ENCODE peak calls at places on chromosome 19, in five cellular contexts. Y, Q, J, K and X are unnamed samples. For H3K4me1, the result is how much of the 10 kb centered on the place peaks cover.

GRCh38 chr19:517721-518136 is 10.4 kb downstream of the TPGS1 start:
- DNase-seq in Y (no peak), Q (no peak), J (no peak), K (no peak), X (peak)

GRCh38 chr19:36060430-36060829 is 5.7 kb downstream of the WDR62 start:
- DNase-seq in Y (peak), Q (peak), J (no peak), K (no peak), X (peak)

GRCh38 chr19:4473708-4474503 is 1.8 kb downstream of the HDGFL2 start:
- DNase-seq in Y (no peak), Q (peak), J (no peak), K (no peak), X (peak)

GRCh38 chr19:955803-956746 is 28.1 kb upstream of the WDR18 start:
- DNase-seq in Y (peak), Q (no peak), J (no peak), K (no peak), X (no peak)

GRCh38 chr19:52453324-52454094 is at the start of gene ZNF578:
- DNase-seq in Y (peak), Q (no peak), J (peak), K (peak), X (peak)

GRCh38 chr19:32691952-32692726 is 518 bp downstream of the NUDT19 start:
- DNase-seq in Y (peak), Q (peak), J (peak), K (peak), X (peak)

GRCh38 chr19:55809381-55810058 is 22.3 kb downstream of the NLRP11 start:
- DNase-seq in Y (peak), Q (peak), J (peak), K (peak), X (peak)

GRCh38 chr19:572891-573825 is 762 bp downstream of the BSG start:
- DNase-seq in Y (peak), Q (peak), J (peak), K (peak), X (peak)

GRCh38 chr19:40262422-40262821 is 22.7 kb downstream of the AKT2 start:
- DNase-seq in Y (no peak), Q (no peak), J (no peak), K (no peak), X (peak)

GRCh38 chr19:39078436-39079200 is 5.5 kb upstream of the ACP7 start:
- DNase-seq in Y (no peak), Q (no peak), J (no peak), K (no peak), X (no peak)

GRCh38 chr19:46609511-46610412 is 8.6 kb downstream of the CALM3 start:
- DNase-seq in Y (peak), Q (peak), J (no peak), K (no peak), X (peak)

GRCh38 chr19:33702606-33703437 is 81.1 kb downstream of the CHST8 start:
- DNase-seq in Y (no peak), Q (no peak), J (no peak), K (no peak), X (no peak)

GRCh38 chr19:30227071-30227621 is 145.0 kb upstream of the ZNF536 start:
- DNase-seq in Y (no peak), Q (peak), J (no peak), K (no peak), X (no peak)

GRCh38 chr19:33797821-33798633 is 1.4 kb downstream of the KCTD15 start:
- DNase-seq in Y (peak), Q (peak), J (peak), K (peak), X (peak)

GRCh38 chr19:30064021-30064699 is 122.1 kb downstream of the URI1 start:
- DNase-seq in Y (peak), Q (peak), J (no peak), K (no peak), X (no peak)

GRCh38 chr19:18294467-18294864 is 13.0 kb upstream of the JUND start:
- DNase-seq in Y (peak), Q (peak), J (no peak), K (no peak), X (peak)

GRCh38 chr19:43784981-43785808 is 4.4 kb upstream of the KCNN4 start:
- DNase-seq in Y (peak), Q (peak), J (peak), K (peak), X (peak)

GRCh38 chr19:28289294-28290063 is 923.5 kb downstream of the UQCRFS1 start:
- DNase-seq in Y (peak), Q (peak), J (peak), K (no peak), X (no peak)

GRCh38 chr19:34151439-34151838 is 20.9 kb upstream of the LSM14A start:
- DNase-seq in Y (no peak), Q (no peak), J (no peak), K (no peak), X (no peak)

GRCh38 chr19:35622750-35623149 is 6.1 kb upstream of the RBM42 start:
- DNase-seq in Y (no peak), Q (no peak), J (no peak), K (no peak), X (no peak)

GRCh38 chr19:11481777-11482383 is 1.0 kb upstream of the ELAVL3 start:
- DNase-seq in Y (peak), Q (peak), J (peak), K (peak), X (peak)

GRCh38 chr19:35671818-35672217 is 5.5 kb downstream of the UPK1A start:
- DNase-seq in Y (no peak), Q (no peak), J (no peak), K (no peak), X (no peak)

GRCh38 chr19:29663861-29664752 is 1.2 kb upstream of the PLEKHF1 start:
- DNase-seq in Y (no peak), Q (no peak), J (no peak), K (peak), X (peak)

GRCh38 chr19:11142528-11143171 is 12.9 kb downstream of the SPC24 start:
- DNase-seq in Y (peak), Q (peak), J (peak), K (peak), X (peak)

GRCh38 chr19:51259348-51260245 is 8.7 kb downstream of the SIGLECL1 start:
- DNase-seq in Y (no peak), Q (peak), J (peak), K (no peak), X (no peak)

GRCh38 chr19:33679696-33680095 is 57.9 kb downstream of the CHST8 start:
- DNase-seq in Y (no peak), Q (no peak), J (no peak), K (no peak), X (no peak)

GRCh38 chr19:9811139-9811538 is 7.7 kb downstream of the FBXL12 start:
- DNase-seq in Y (no peak), Q (no peak), J (no peak), K (no peak), X (peak)

GRCh38 chr19:11204943-11205349 is 7.6 kb upstream of the KANK2 start:
- DNase-seq in Y (no peak), Q (no peak), J (no peak), K (no peak), X (peak)

GRCh38 chr19:934197-934840 is 8.5 kb downstream of the ARID3A start:
- DNase-seq in Y (no peak), Q (no peak), J (no peak), K (no peak), X (no peak)

GRCh38 chr19:8490395-8490760 is 12.1 kb downstream of the PRAM1 start:
- DNase-seq in Y (no peak), Q (no peak), J (no peak), K (no peak), X (no peak)

GRCh38 chr19:8490873-8491272 is 11.6 kb downstream of the PRAM1 start:
- DNase-seq in Y (no peak), Q (no peak), J (no peak), K (no peak), X (peak)

GRCh38 chr19:8494158-8494557 is 8.3 kb downstream of the PRAM1 start:
- DNase-seq in Y (no peak), Q (no peak), J (no peak), K (no peak), X (peak)

GRCh38 chr19:8489591-8490394 is 12.6 kb downstream of the PRAM1 start:
- DNase-seq in Y (no peak), Q (peak), J (no peak), K (no peak), X (peak)

DNA sequence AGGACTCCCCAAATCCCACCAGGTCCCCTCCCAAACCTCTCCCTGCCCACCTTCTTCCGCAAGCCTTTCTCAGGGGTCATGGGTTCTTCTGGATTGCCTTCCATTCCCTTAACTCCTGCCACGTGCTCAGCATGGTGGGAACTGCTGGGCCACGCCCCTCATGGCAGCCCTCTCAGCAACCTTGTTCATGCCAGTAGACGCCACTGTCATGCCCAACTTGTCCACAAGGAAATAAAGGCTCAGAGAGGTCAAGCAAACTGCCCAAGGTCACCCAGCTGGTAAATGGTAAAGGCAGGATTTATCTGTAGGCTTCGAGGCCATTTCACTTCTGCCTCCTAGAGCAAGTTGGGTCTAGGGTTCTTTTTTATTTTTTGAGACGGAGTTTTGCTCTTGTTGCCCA is 10.9 kb downstream of the PRAM1 start:
- DNase-seq in Y (no peak), Q (peak), J (no peak), K (no peak), X (no peak)
- H3K27ac ChIP-seq in Y (no peak), Q (no peak), J (no peak), K (no peak), X (no peak)

GRCh38 chr19:3100331-3100730 is 6.2 kb downstream of the GNA11 start:
- DNase-seq in Y (no peak), Q (no peak), J (no peak), K (no peak), X (peak)
- H3K4me1 ChIP-seq in Y (half or more), Q (under half), J (under half), K (under half), X (under half)

GRCh38 chr19:17148130-17148529 is 67.0 kb upstream of the USE1 start:
- DNase-seq in Y (no peak), Q (no peak), J (no peak), K (no peak), X (no peak)
- H3K27ac ChIP-seq in Y (no peak), Q (no peak), J (no peak), K (no peak), X (no peak)

DNA sequence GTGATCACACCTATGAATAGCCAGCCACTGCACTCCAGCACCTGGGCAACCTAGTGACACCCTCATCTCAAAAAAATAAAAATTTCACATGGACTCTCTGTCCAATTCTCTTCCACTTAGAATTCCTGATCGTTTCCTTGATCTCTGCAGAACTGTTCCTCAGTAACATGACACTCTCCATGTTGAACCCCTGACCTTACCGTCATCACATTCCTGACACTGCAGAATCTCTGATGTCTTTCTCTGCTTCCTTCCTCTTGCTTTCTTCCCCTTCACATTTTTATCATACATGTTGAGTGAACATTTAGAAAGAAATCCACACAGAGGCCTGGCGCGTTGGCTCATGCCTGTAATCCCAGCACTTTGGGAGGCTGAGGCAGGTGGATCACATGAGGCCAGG is 15.0 kb downstream of the ZNF114 start:
- DNase-seq in Y (no peak), Q (no peak), J (no peak), K (no peak), X (no peak)
- H3K4me1 ChIP-seq in Y (under half), Q (under half), J (under half), K (under half), X (under half)

GRCh38 chr19:2808129-2808941 is 11.3 kb upstream of the ZNF554 start:
- DNase-seq in Y (no peak), Q (no peak), J (no peak), K (no peak), X (no peak)
- H3K27ac ChIP-seq in Y (no peak), Q (no peak), J (no peak), K (no peak), X (no peak)

GRCh38 chr19:45511074-45511473 is 3.8 kb downstream of the VASP start:
- DNase-seq in Y (no peak), Q (no peak), J (no peak), K (no peak), X (no peak)
- H3K4me1 ChIP-seq in Y (half or more), Q (under half), J (half or more), K (under half), X (under half)

DNA sequence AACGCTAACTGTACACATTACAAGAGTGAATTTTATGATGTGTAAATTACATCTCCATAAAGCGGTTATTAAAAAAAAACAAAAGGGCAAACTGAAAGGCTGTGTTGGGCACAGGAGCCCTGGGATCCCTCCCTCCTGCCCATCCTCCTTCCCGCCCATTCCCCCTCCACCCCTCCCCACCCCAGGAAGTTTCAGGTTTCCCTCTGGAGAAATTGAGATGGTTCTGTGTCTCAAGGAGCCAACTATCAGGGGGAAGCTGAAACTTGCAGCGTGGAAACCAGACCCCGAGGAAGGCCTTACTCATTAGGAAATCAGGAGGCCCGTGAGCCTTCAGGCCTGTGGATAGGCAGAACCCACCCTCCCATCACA is 15.7 kb downstream of the MLLT1 start:
- DNase-seq in Y (no peak), Q (no peak), J (no peak), K (no peak), X (no peak)
- H3K27ac ChIP-seq in Y (no peak), Q (no peak), J (no peak), K (no peak), X (no peak)

GRCh38 chr19:22606954-22607652 is 27.0 kb upstream of the ZNF492 start:
- DNase-seq in Y (no peak), Q (no peak), J (no peak), K (no peak), X (no peak)

GRCh38 chr19:22610121-22610520 is 24.0 kb upstream of the ZNF492 start:
- DNase-seq in Y (no peak), Q (no peak), J (no peak), K (no peak), X (no peak)

GRCh38 chr19:22607653-22608430 is 26.3 kb upstream of the ZNF492 start:
- DNase-seq in Y (no peak), Q (no peak), J (no peak), K (no peak), X (no peak)

GRCh38 chr19:22609630-22610029 is 24.5 kb upstream of the ZNF492 start:
- DNase-seq in Y (no peak), Q (no peak), J (no peak), K (no peak), X (no peak)

DNA sequence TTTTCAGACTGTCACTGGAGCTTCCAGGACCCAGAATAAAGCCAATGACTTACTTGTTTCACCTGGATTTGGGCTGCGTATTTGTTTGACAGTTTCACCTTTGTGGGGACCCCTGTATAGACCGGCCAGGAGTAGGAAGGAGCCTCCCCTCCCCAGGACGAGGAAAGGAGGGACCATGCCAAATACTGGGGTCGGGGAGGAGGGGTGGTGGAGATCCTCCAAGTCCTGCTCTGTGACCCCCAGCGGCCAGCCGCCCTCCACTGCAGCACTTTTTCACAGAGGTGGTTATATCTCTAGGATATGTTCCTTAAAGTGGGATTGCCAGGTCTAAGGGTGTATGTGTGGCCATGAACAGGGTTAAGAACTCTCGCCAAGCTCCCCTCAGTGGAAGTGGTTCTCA is 25.7 kb upstream of the ZNF492 start:
- DNase-seq in Y (no peak), Q (no peak), J (no peak), K (no peak), X (no peak)
- H3K4me1 ChIP-seq in Y (under half), Q (under half), J (under half), K (under half), X (under half)